ENCODE peak calls at places on chromosomes 6 and 20, in four cellular contexts. One of them, this sample, is unnamed. For H3K36me3, the result is how much of the 10 kb centered on the place peaks cover.

GRCh38 chr6:75604294-75604693 is 2.6 kb downstream of the SENP6 start:
- DNase-seq in brain microvascular endothelial cell: no peak
- DNase-seq in thyroid gland: peak
- DNase-seq in transverse colon: no peak
- DNase-seq in this sample: no peak

GRCh38 chr6:97462031-97462430 is 179.0 kb upstream of the MMS22L start:
- DNase-seq in thyroid gland: no peak
- DNase-seq in transverse colon: no peak
- DNase-seq in brain microvascular endothelial cell: no peak
- DNase-seq in this sample: no peak

GRCh38 chr6:129501401-129502051 is 208.5 kb downstream of the ARHGAP18 start:
- DNase-seq in brain microvascular endothelial cell: peak
- DNase-seq in thyroid gland: peak
- DNase-seq in transverse colon: peak
- DNase-seq in this sample: peak

GRCh38 chr6:118912646-118913045 is 18.7 kb downstream of the ASF1A start:
- DNase-seq in thyroid gland: no peak
- DNase-seq in brain microvascular endothelial cell: no peak
- DNase-seq in transverse colon: no peak
- DNase-seq in this sample: no peak

GRCh38 chr20:20134941-20135572 is 82.7 kb downstream of the CFAP61 start:
- DNase-seq in transverse colon: no peak
- DNase-seq in thyroid gland: no peak
- DNase-seq in brain microvascular endothelial cell: no peak
- DNase-seq in this sample: no peak

GRCh38 chr6:111852704-111853103 is 20.5 kb downstream of the FYN start:
- DNase-seq in brain microvascular endothelial cell: no peak
- DNase-seq in thyroid gland: no peak
- DNase-seq in transverse colon: no peak
- DNase-seq in this sample: no peak

GRCh38 chr20:12827796-12828406 is 180.9 kb upstream of the SPTLC3 start:
- DNase-seq in brain microvascular endothelial cell: no peak
- DNase-seq in thyroid gland: no peak
- DNase-seq in transverse colon: no peak
- DNase-seq in this sample: no peak

GRCh38 chr6:140203611-140204553 is 829.4 kb upstream of the CITED2 start:
- DNase-seq in transverse colon: no peak
- DNase-seq in brain microvascular endothelial cell: peak
- DNase-seq in thyroid gland: no peak
- DNase-seq in this sample: no peak

GRCh38 chr20:54058420-54059139 is 11.8 kb downstream of the BCAS1 start:
- DNase-seq in thyroid gland: no peak
- DNase-seq in brain microvascular endothelial cell: no peak
- DNase-seq in transverse colon: no peak
- DNase-seq in this sample: no peak

GRCh38 chr6:2771021-2771558 is 5.9 kb downstream of the WRNIP1 start:
- DNase-seq in thyroid gland: no peak
- DNase-seq in brain microvascular endothelial cell: no peak
- DNase-seq in transverse colon: no peak
- DNase-seq in this sample: no peak

GRCh38 chr6:170285482-170285881 is 5.4 kb downstream of the DLL1 start:
- DNase-seq in brain microvascular endothelial cell: no peak
- DNase-seq in thyroid gland: no peak
- DNase-seq in transverse colon: no peak
- DNase-seq in this sample: no peak

GRCh38 chr20:58306421-58307261 is 2.9 kb upstream of the RAB22A start:
- DNase-seq in thyroid gland: no peak
- DNase-seq in brain microvascular endothelial cell: peak
- DNase-seq in transverse colon: peak
- DNase-seq in this sample: no peak

GRCh38 chr6:161417712-161418457 is 144.0 kb upstream of the AGPAT4 start:
- DNase-seq in thyroid gland: no peak
- DNase-seq in transverse colon: no peak
- DNase-seq in brain microvascular endothelial cell: peak
- DNase-seq in this sample: peak

GRCh38 chr20:59425572-59425971 is 125.2 kb downstream of the EDN3 start:
- DNase-seq in transverse colon: no peak
- DNase-seq in brain microvascular endothelial cell: no peak
- DNase-seq in thyroid gland: no peak
- DNase-seq in this sample: no peak

GRCh38 chr6:26028753-26029569 is 58.3 kb upstream of the HFE start:
- DNase-seq in thyroid gland: no peak
- DNase-seq in transverse colon: no peak
- DNase-seq in brain microvascular endothelial cell: no peak
- DNase-seq in this sample: no peak

GRCh38 chr6:135163440-135163738 is 17.7 kb upstream of the MYB start:
- DNase-seq in brain microvascular endothelial cell: no peak
- DNase-seq in thyroid gland: no peak
- DNase-seq in transverse colon: no peak
- DNase-seq in this sample: no peak

GRCh38 chr6:126531840-126532239 is 191.9 kb downstream of the CENPW start:
- DNase-seq in thyroid gland: no peak
- DNase-seq in transverse colon: no peak
- DNase-seq in brain microvascular endothelial cell: no peak
- DNase-seq in this sample: no peak

GRCh38 chr6:81031429-81031828 is 721.1 kb downstream of the TENT5A start:
- DNase-seq in thyroid gland: peak
- DNase-seq in transverse colon: no peak
- DNase-seq in brain microvascular endothelial cell: no peak
- DNase-seq in this sample: no peak

GRCh38 chr6:56041591-56041990 is 166.2 kb upstream of the BMP5 start:
- DNase-seq in transverse colon: no peak
- DNase-seq in brain microvascular endothelial cell: no peak
- DNase-seq in thyroid gland: no peak
- DNase-seq in this sample: no peak

GRCh38 chr6:17167327-17167979 is 65.6 kb downstream of the STMND1 start:
- DNase-seq in transverse colon: peak
- DNase-seq in brain microvascular endothelial cell: peak
- DNase-seq in thyroid gland: peak
- DNase-seq in this sample: peak

GRCh38 chr6:81171991-81172740 is 580.3 kb downstream of the TENT5A start:
- DNase-seq in brain microvascular endothelial cell: peak
- DNase-seq in thyroid gland: no peak
- DNase-seq in transverse colon: no peak
- DNase-seq in this sample: no peak

GRCh38 chr6:11606287-11606686 is 68.7 kb downstream of the TMEM170B start:
- DNase-seq in transverse colon: peak
- DNase-seq in brain microvascular endothelial cell: no peak
- DNase-seq in thyroid gland: peak
- DNase-seq in this sample: no peak

GRCh38 chr6:17115251-17116089 is 13.6 kb downstream of the STMND1 start:
- DNase-seq in brain microvascular endothelial cell: peak
- DNase-seq in thyroid gland: no peak
- DNase-seq in transverse colon: no peak
- DNase-seq in this sample: no peak

GRCh38 chr6:36834576-36835293 is 4.5 kb downstream of the CPNE5 start:
- DNase-seq in brain microvascular endothelial cell: no peak
- DNase-seq in thyroid gland: no peak
- DNase-seq in transverse colon: no peak
- DNase-seq in this sample: no peak

GRCh38 chr20:19995220-19995863 is 21.8 kb upstream of the NAA20 start:
- DNase-seq in transverse colon: no peak
- DNase-seq in brain microvascular endothelial cell: no peak
- DNase-seq in thyroid gland: peak
- DNase-seq in this sample: no peak

GRCh38 chr6:118216751-118217150 is 309.7 kb downstream of the SLC35F1 start:
- DNase-seq in thyroid gland: no peak
- DNase-seq in transverse colon: no peak
- DNase-seq in brain microvascular endothelial cell: no peak
- DNase-seq in this sample: no peak

GRCh38 chr6:38153076-38153475 is 333.5 kb downstream of the ZFAND3 start:
- DNase-seq in brain microvascular endothelial cell: no peak
- DNase-seq in transverse colon: no peak
- DNase-seq in thyroid gland: no peak
- DNase-seq in this sample: no peak

GRCh38 chr20:20143646-20144045 is 91.3 kb downstream of the CFAP61 start:
- DNase-seq in brain microvascular endothelial cell: no peak
- DNase-seq in thyroid gland: no peak
- DNase-seq in transverse colon: no peak
- DNase-seq in this sample: no peak

GRCh38 chr20:38430679-38431325 is 4.3 kb downstream of the SNHG17 start:
- DNase-seq in thyroid gland: no peak
- DNase-seq in transverse colon: no peak
- DNase-seq in brain microvascular endothelial cell: no peak
- DNase-seq in this sample: no peak

GRCh38 chr20:38434770-38435554 is at the start of gene SNHG17:
- DNase-seq in transverse colon: peak
- DNase-seq in thyroid gland: peak
- DNase-seq in brain microvascular endothelial cell: peak
- DNase-seq in this sample: peak

GRCh38 chr20:38433304-38433972 is 1.7 kb downstream of the SNHG17 start:
- DNase-seq in thyroid gland: no peak
- DNase-seq in brain microvascular endothelial cell: no peak
- DNase-seq in transverse colon: no peak
- DNase-seq in this sample: no peak

GRCh38 chr20:38434310-38434741 is 802 bp downstream of the SNHG17 start:
- DNase-seq in thyroid gland: peak
- DNase-seq in transverse colon: no peak
- DNase-seq in brain microvascular endothelial cell: no peak
- DNase-seq in this sample: no peak

DNA sequence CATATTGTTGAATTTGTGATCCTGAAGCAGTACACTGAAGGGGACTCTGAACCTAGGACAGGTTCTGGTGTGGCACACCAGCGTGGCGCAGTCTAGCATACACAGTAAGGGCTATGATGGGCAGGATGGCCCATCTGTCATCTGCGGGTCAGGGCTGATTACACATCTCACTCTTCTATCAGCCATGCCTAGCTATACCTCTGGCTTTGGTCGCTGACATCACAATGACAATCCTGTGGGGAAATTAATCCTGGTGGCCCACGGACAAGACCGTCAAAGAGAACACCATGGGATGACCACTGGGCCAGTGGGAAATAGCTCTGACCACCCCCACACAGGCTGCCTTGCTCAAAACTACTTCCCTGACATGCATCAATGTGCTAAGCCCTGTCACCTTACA is 2.8 kb downstream of the SNHG17 start:
- DNase-seq in thyroid gland: no peak
- DNase-seq in transverse colon: no peak
- DNase-seq in brain microvascular endothelial cell: no peak
- DNase-seq in this sample: no peak
- H3K36me3 ChIP-seq in thyroid gland: half or more
- H3K36me3 ChIP-seq in transverse colon: under half
- H3K36me3 ChIP-seq in brain microvascular endothelial cell: half or more
- H3K36me3 ChIP-seq in this sample: half or more

GRCh38 chr20:3803289-3803688 is 7.2 kb downstream of the CDC25B start:
- DNase-seq in thyroid gland: no peak
- DNase-seq in transverse colon: no peak
- DNase-seq in brain microvascular endothelial cell: no peak
- DNase-seq in this sample: peak
- H3K36me3 ChIP-seq in thyroid gland: under half
- H3K36me3 ChIP-seq in transverse colon: under half
- H3K36me3 ChIP-seq in brain microvascular endothelial cell: under half
- H3K36me3 ChIP-seq in this sample: under half

GRCh38 chr20:62305765-62306431 is 3.1 kb downstream of the ADRM1 start:
- DNase-seq in brain microvascular endothelial cell: no peak
- DNase-seq in transverse colon: no peak
- DNase-seq in thyroid gland: no peak
- DNase-seq in this sample: no peak
- H3K36me3 ChIP-seq in brain microvascular endothelial cell: half or more
- H3K36me3 ChIP-seq in transverse colon: under half
- H3K36me3 ChIP-seq in thyroid gland: half or more
- H3K36me3 ChIP-seq in this sample: half or more

GRCh38 chr20:35632539-35633115 is 17.0 kb downstream of the SPAG4 start:
- DNase-seq in transverse colon: no peak
- DNase-seq in brain microvascular endothelial cell: no peak
- DNase-seq in thyroid gland: no peak
- DNase-seq in this sample: no peak
- H3K36me3 ChIP-seq in transverse colon: under half
- H3K36me3 ChIP-seq in brain microvascular endothelial cell: under half
- H3K36me3 ChIP-seq in thyroid gland: under half
- H3K36me3 ChIP-seq in this sample: under half

GRCh38 chr20:44979090-44979621 is 12.8 kb downstream of the STK4 start:
- DNase-seq in thyroid gland: no peak
- DNase-seq in brain microvascular endothelial cell: peak
- DNase-seq in transverse colon: peak
- DNase-seq in this sample: no peak
- H3K36me3 ChIP-seq in thyroid gland: under half
- H3K36me3 ChIP-seq in brain microvascular endothelial cell: under half
- H3K36me3 ChIP-seq in transverse colon: under half
- H3K36me3 ChIP-seq in this sample: half or more

DNA sequence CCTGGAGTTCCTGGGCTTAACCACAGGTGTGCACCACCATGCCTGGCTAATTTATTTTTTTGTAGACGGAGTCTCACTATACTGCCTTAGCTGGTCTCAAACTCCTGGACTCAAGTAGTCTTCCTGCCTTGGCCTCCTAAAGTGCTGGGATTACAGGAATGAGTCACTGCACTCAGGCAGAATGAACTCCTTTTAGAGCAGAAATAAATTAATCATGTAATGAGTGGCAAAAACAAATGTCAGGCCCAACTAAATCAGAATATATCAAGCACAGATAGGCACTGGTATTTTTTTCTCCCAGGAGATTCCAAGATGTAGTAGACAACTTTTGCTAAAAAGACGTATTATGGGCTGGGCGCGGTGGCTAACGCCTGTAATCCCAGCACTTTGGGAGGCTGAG is 2.6 kb downstream of the RPS10 start:
- DNase-seq in thyroid gland: no peak
- DNase-seq in brain microvascular endothelial cell: no peak
- DNase-seq in transverse colon: no peak
- DNase-seq in this sample: no peak
- H3K36me3 ChIP-seq in thyroid gland: half or more
- H3K36me3 ChIP-seq in brain microvascular endothelial cell: half or more
- H3K36me3 ChIP-seq in transverse colon: half or more
- H3K36me3 ChIP-seq in this sample: half or more

GRCh38 chr6:144721232-144721631 is 436.1 kb downstream of the UTRN start:
- DNase-seq in brain microvascular endothelial cell: no peak
- DNase-seq in thyroid gland: no peak
- DNase-seq in transverse colon: no peak
- DNase-seq in this sample: no peak
- H3K36me3 ChIP-seq in brain microvascular endothelial cell: under half
- H3K36me3 ChIP-seq in thyroid gland: under half
- H3K36me3 ChIP-seq in transverse colon: under half
- H3K36me3 ChIP-seq in this sample: under half

GRCh38 chr6:136284909-136285308 is 4.7 kb downstream of the BCLAF1 start:
- DNase-seq in brain microvascular endothelial cell: no peak
- DNase-seq in thyroid gland: no peak
- DNase-seq in transverse colon: no peak
- DNase-seq in this sample: no peak

GRCh38 chr6:136282906-136283305 is 6.7 kb downstream of the BCLAF1 start:
- DNase-seq in transverse colon: no peak
- DNase-seq in brain microvascular endothelial cell: no peak
- DNase-seq in thyroid gland: no peak
- DNase-seq in this sample: no peak

DNA sequence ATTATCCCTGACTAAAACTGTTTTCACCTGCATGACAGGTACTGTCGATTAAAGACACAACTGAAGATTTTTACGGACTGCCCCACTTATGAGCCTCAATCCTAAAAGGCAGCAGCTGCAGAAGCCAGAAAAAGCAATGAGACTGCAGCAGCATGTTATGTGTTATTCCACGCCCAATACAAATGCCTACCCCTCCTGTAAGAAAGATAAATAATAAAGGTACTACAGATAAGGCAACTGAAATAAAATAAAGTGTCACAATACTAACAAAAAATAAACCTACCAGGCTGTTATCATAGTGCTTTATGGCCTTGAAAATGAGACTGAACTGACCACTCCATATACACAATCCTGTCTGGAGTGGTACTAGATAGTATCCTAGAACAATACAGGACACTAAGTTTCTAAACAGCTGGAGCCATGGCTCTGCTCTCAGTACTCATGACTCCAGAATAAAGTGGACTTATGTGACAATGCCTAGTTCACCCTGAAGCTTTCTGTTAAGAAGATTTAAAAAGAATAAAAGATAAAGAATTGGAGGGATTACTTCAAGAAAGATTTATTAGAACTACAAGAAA is 9.5 kb downstream of the BCLAF1 start:
- DNase-seq in thyroid gland: no peak
- DNase-seq in brain microvascular endothelial cell: no peak
- DNase-seq in transverse colon: no peak
- DNase-seq in this sample: no peak
- H3K36me3 ChIP-seq in thyroid gland: under half
- H3K36me3 ChIP-seq in brain microvascular endothelial cell: under half
- H3K36me3 ChIP-seq in transverse colon: under half
- H3K36me3 ChIP-seq in this sample: under half

This sample was measured in psoas muscle.